ENCODE peak calls at places on chromosomes 3 and 15, in nine cellular contexts. X, B, W, J, E, G, D, R and P are unnamed samples.

GRCh38 chr15:55402707-55403106 is 5.5 kb downstream of the CCPG1 start:
- DNase-seq in X (no peak), B (no peak), W (no peak), J (no peak), E (no peak), G (no peak), D (no peak), R (no peak), P (no peak)

GRCh38 chr15:96053039-96054021 is 277.2 kb upstream of the NR2F2 start:
- DNase-seq in X (no peak), B (no peak), W (no peak), J (peak), E (no peak), G (no peak), D (peak), R (no peak), P (no peak)

GRCh38 chr3:136728434-136728833 is 23.7 kb downstream of the STAG1 start:
- DNase-seq in X (peak), B (no peak), W (no peak), J (no peak), E (no peak), G (peak), D (no peak), R (no peak), P (no peak)

GRCh38 chr3:143309622-143310190 is 190.1 kb downstream of the CHST2 start:
- DNase-seq in X (no peak), B (no peak), W (no peak), J (no peak), E (no peak), G (peak), D (no peak), R (no peak), P (no peak)

GRCh38 chr3:58116985-58117384 is 93.8 kb downstream of the DNASE1L3 start:
- DNase-seq in X (peak), B (no peak), W (no peak), J (no peak), E (no peak), G (no peak), D (no peak), R (no peak), P (no peak)

GRCh38 chr3:71998995-71999673 is 214.2 kb upstream of the PROK2 start:
- DNase-seq in X (no peak), B (peak), W (peak), J (no peak), E (no peak), G (peak), D (no peak), R (no peak), P (peak)

GRCh38 chr3:9404680-9405079 is 7.3 kb downstream of the SETD5 start:
- DNase-seq in X (no peak), B (no peak), W (no peak), J (no peak), E (no peak), G (no peak), D (no peak), R (no peak), P (no peak)

GRCh38 chr15:38474155-38474757 is 20.3 kb downstream of the FAM98B start:
- DNase-seq in X (peak), B (peak), W (peak), J (no peak), E (peak), G (peak), D (peak), R (no peak), P (no peak)

GRCh38 chr15:90095521-90095959 is 6.7 kb downstream of the IDH2 start:
- DNase-seq in X (peak), B (no peak), W (no peak), J (peak), E (no peak), G (no peak), D (no peak), R (no peak), P (no peak)

GRCh38 chr3:82461049-82461889 is 699.8 kb upstream of the GBE1 start:
- DNase-seq in X (no peak), B (no peak), W (no peak), J (no peak), E (no peak), G (no peak), D (no peak), R (no peak), P (no peak)

GRCh38 chr15:98727115-98728040 is 79.0 kb downstream of the IGF1R start:
- DNase-seq in X (no peak), B (peak), W (peak), J (peak), E (no peak), G (peak), D (peak), R (peak), P (peak)

GRCh38 chr3:170711786-170712185 is 125.9 kb upstream of the SLC7A14 start:
- DNase-seq in X (no peak), B (no peak), W (no peak), J (no peak), E (no peak), G (no peak), D (no peak), R (no peak), P (no peak)

GRCh38 chr3:144843099-144843498 is 871.5 kb downstream of the DIPK2A start:
- DNase-seq in X (no peak), B (no peak), W (no peak), J (no peak), E (no peak), G (peak), D (no peak), R (no peak), P (no peak)

GRCh38 chr3:170713648-170714047 is 127.8 kb upstream of the SLC7A14 start:
- DNase-seq in X (no peak), B (no peak), W (no peak), J (no peak), E (no peak), G (no peak), D (no peak), R (no peak), P (no peak)

GRCh38 chr3:38247366-38248035 is 18.1 kb upstream of the SLC22A13 start:
- DNase-seq in X (no peak), B (peak), W (peak), J (no peak), E (no peak), G (peak), D (no peak), R (no peak), P (peak)

GRCh38 chr3:188282871-188283270 is 128.9 kb downstream of the LPP start:
- DNase-seq in X (no peak), B (no peak), W (no peak), J (no peak), E (no peak), G (no peak), D (peak), R (no peak), P (no peak)

GRCh38 chr3:102676424-102676823 is 241.6 kb downstream of the ZPLD1 start:
- DNase-seq in X (no peak), B (no peak), W (no peak), J (no peak), E (no peak), G (no peak), D (no peak), R (no peak), P (no peak)

GRCh38 chr3:161455962-161456361 is 40.6 kb upstream of the OTOL1 start:
- DNase-seq in X (no peak), B (no peak), W (no peak), J (no peak), E (no peak), G (no peak), D (no peak), R (no peak), P (no peak)

GRCh38 chr15:65326109-65326508 is 21.6 kb downstream of the RNU5B-1 start:
- DNase-seq in X (no peak), B (no peak), W (no peak), J (peak), E (no peak), G (peak), D (peak), R (no peak), P (no peak)

GRCh38 chr3:56304069-56304468 is 164.2 kb downstream of the ERC2 start:
- DNase-seq in X (no peak), B (no peak), W (no peak), J (no peak), E (no peak), G (no peak), D (no peak), R (no peak), P (no peak)

GRCh38 chr3:173586176-173586575 is 188.6 kb downstream of the NLGN1 start:
- DNase-seq in X (no peak), B (no peak), W (no peak), J (no peak), E (no peak), G (no peak), D (no peak), R (no peak), P (no peak)

GRCh38 chr3:159796226-159796625 is 192.4 kb upstream of the IL12A start:
- DNase-seq in X (no peak), B (no peak), W (no peak), J (no peak), E (no peak), G (no peak), D (no peak), R (no peak), P (no peak)

GRCh38 chr3:126121632-126122031 is 37.7 kb upstream of the SLC41A3 start:
- DNase-seq in X (no peak), B (no peak), W (no peak), J (no peak), E (no peak), G (no peak), D (no peak), R (no peak), P (no peak)

GRCh38 chr3:183506674-183507290 is 48.7 kb downstream of the KLHL6 start:
- DNase-seq in X (no peak), B (no peak), W (no peak), J (no peak), E (peak), G (no peak), D (no peak), R (no peak), P (no peak)

GRCh38 chr3:153166206-153166605 is 4.2 kb downstream of the RAP2B start:
- DNase-seq in X (no peak), B (no peak), W (no peak), J (no peak), E (no peak), G (no peak), D (no peak), R (no peak), P (no peak)

GRCh38 chr3:153164009-153164550 is 2.1 kb downstream of the RAP2B start:
- DNase-seq in X (no peak), B (no peak), W (no peak), J (no peak), E (no peak), G (no peak), D (no peak), R (no peak), P (no peak)

GRCh38 chr3:153162513-153163348 is 705 bp downstream of the RAP2B start:
- DNase-seq in X (peak), B (no peak), W (no peak), J (peak), E (peak), G (peak), D (peak), R (peak), P (no peak)

GRCh38 chr3:153163349-153164008 is 1.5 kb downstream of the RAP2B start:
- DNase-seq in X (peak), B (no peak), W (no peak), J (no peak), E (peak), G (peak), D (no peak), R (no peak), P (no peak)

DNA sequence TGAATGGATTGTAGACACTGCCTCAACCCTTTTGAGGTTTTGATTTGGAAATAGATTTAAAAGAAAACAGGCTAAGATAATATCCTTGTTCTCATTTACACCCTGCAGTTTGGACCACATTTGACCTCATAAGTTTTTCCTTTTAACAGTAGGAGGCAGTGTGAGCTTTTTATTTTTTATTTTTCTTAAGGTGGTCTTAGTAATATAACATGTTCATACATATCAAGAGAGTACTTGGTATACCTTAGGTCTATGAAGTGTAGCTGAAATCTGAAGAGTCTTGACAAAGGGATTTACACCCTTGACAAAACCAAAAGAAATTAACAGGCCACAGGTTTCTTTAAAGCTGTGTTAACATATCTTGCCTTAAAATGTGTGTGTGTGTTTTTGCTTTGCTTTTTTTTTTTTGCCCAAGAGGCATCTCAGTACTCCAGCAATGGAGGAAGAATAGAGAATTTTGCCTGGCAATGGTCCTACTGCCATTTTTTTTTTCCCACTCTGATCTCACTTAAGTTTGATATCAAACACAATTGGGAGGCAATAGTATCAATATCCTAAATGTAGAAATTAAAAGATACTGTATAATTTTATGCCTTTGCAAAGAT is 3.3 kb downstream of the RAP2B start:
- DNase-seq in X (no peak), B (no peak), W (no peak), J (no peak), E (no peak), G (peak), D (no peak), R (no peak), P (no peak)
- TF ChIP-seq CTCF in X (no peak), B (peak), W (no peak), J (no peak), E (no peak), G (peak), D (peak), R (peak), P (peak)

GRCh38 chr3:64319391-64319790 is 94.1 kb upstream of the PRICKLE2 start:
- DNase-seq in X (no peak), B (no peak), W (no peak), J (peak), E (no peak), G (peak), D (no peak), R (no peak), P (no peak)
- TF ChIP-seq CTCF in X (no peak), B (no peak), W (no peak), J (no peak), E (no peak), G (peak), D (no peak), R (no peak), P (peak)

GRCh38 chr3:65974505-65974904 is 64.2 kb downstream of the MAGI1 start:
- DNase-seq in X (no peak), B (no peak), W (no peak), J (peak), E (no peak), G (peak), D (no peak), R (no peak), P (no peak)

GRCh38 chr3:65975031-65975430 is 63.7 kb downstream of the MAGI1 start:
- DNase-seq in X (no peak), B (no peak), W (no peak), J (no peak), E (no peak), G (no peak), D (no peak), R (no peak), P (no peak)

GRCh38 chr3:65971281-65972252 is 67.2 kb downstream of the MAGI1 start:
- DNase-seq in X (no peak), B (no peak), W (no peak), J (no peak), E (no peak), G (no peak), D (no peak), R (no peak), P (no peak)

GRCh38 chr3:65968996-65969395 is 69.7 kb downstream of the MAGI1 start:
- DNase-seq in X (no peak), B (no peak), W (no peak), J (no peak), E (no peak), G (no peak), D (no peak), R (no peak), P (no peak)

GRCh38 chr3:65972765-65973164 is 66.0 kb downstream of the MAGI1 start:
- DNase-seq in X (no peak), B (no peak), W (no peak), J (no peak), E (no peak), G (no peak), D (no peak), R (no peak), P (no peak)
- TF ChIP-seq CTCF in X (no peak), B (no peak), W (no peak), J (no peak), E (no peak), G (no peak), D (no peak), R (no peak), P (no peak)

DNA sequence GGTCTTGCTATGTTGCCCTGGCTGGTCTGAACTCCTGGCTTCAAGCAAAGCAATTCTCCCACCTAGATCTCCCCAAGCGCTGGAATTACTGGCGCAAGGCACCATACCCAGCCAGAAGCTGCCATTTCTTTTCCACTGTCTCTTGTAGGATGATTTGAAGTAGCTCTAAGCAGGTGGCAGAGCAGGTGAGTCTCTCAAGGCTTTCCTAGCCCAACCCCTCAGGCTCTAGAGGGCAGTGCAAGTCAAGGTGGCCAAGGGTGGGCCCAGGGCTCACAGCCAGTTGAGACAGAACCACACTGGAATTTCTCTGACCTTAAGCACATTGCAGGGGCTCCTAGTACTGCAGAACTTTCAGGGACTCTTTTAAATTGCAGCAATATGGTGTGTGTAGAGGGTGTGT is 15.6 kb upstream of the DAG1 start:
- DNase-seq in X (peak), B (no peak), W (no peak), J (peak), E (no peak), G (no peak), D (no peak), R (no peak), P (no peak)
- TF ChIP-seq CTCF in X (no peak), B (no peak), W (no peak), J (no peak), E (no peak), G (no peak), D (no peak), R (peak), P (no peak)

GRCh38 chr3:43629741-43630140 is 7.9 kb upstream of the ANO10 start:
- DNase-seq in X (no peak), B (no peak), W (no peak), J (no peak), E (no peak), G (no peak), D (no peak), R (no peak), P (no peak)
- TF ChIP-seq CTCF in X (no peak), B (no peak), W (no peak), J (no peak), E (no peak), G (no peak), D (no peak), R (no peak), P (no peak)

GRCh38 chr15:53721334-53722087 is 38.0 kb downstream of the WDR72 start:
- DNase-seq in X (no peak), B (no peak), W (no peak), J (no peak), E (no peak), G (no peak), D (no peak), R (no peak), P (no peak)

GRCh38 chr15:53713218-53713617 is 46.2 kb downstream of the WDR72 start:
- DNase-seq in X (no peak), B (no peak), W (no peak), J (no peak), E (no peak), G (no peak), D (no peak), R (no peak), P (no peak)

GRCh38 chr15:53716909-53717878 is 42.3 kb downstream of the WDR72 start:
- DNase-seq in X (no peak), B (no peak), W (no peak), J (no peak), E (no peak), G (peak), D (no peak), R (no peak), P (no peak)
- TF ChIP-seq CTCF in X (no peak), B (no peak), W (no peak), J (no peak), E (no peak), G (peak), D (peak), R (peak), P (peak)

GRCh38 chr15:57213783-57214366 is 162.4 kb upstream of the CGNL1 start:
- DNase-seq in X (peak), B (peak), W (no peak), J (no peak), E (peak), G (peak), D (no peak), R (no peak), P (no peak)
- TF ChIP-seq CTCF in X (peak), B (peak), W (peak), J (no peak), E (no peak), G (peak), D (no peak), R (peak), P (peak)

DNA sequence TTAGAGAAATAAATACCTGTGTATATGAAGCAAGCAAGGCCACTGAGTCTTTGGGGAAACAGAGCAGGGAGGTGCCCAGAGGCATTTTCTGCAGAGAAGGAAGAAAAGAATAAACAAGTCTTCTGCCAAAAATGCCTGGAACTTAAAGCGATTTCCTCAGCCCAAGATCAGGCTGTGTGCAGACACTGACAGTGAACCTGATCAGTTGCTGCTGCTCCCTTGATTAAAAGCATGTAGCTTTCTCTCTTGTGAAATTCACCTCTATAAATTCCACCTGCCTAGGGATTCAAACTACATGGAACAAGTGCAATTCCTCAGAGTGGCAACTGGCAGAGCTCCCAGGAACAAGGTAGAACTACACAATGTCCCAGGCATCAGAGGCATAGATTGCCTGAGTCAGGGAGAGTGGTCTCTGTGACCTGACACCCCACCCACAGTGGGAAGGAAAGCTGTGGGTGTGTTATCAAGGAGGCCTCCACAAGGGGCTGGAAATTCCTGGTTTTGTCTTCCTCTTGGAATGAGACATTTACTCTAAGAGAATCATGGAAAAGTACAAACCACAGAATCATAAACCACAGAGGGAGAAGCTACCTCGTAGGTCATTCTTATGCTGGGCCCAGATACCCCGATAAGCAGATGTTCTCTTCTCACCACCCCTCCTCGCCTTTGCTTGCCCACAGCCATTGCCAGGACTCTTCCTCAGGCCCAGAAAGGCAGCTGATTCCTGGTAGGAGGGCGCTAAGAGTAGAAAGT is 1.8 kb upstream of the ZBTB38 start:
- DNase-seq in X (no peak), B (peak), W (no peak), J (no peak), E (no peak), G (peak), D (no peak), R (peak), P (peak)
- TF ChIP-seq CTCF in X (no peak), B (peak), W (peak), J (no peak), E (no peak), G (peak), D (no peak), R (no peak), P (peak)

GRCh38 chr3:196225086-196225485 is 8.8 kb downstream of the SLC51A start:
- DNase-seq in X (no peak), B (no peak), W (no peak), J (no peak), E (no peak), G (no peak), D (no peak), R (no peak), P (no peak)

GRCh38 chr3:196225763-196226364 is 9.5 kb downstream of the SLC51A start:
- DNase-seq in X (no peak), B (no peak), W (no peak), J (no peak), E (no peak), G (no peak), D (no peak), R (no peak), P (no peak)

GRCh38 chr3:196232154-196232881 is 16.0 kb downstream of the SLC51A start:
- DNase-seq in X (peak), B (no peak), W (no peak), J (no peak), E (no peak), G (no peak), D (no peak), R (no peak), P (no peak)

GRCh38 chr3:196227086-196227485 is 10.8 kb downstream of the SLC51A start:
- DNase-seq in X (no peak), B (no peak), W (no peak), J (no peak), E (no peak), G (no peak), D (no peak), R (no peak), P (no peak)

GRCh38 chr3:196227629-196228493 is 11.5 kb downstream of the SLC51A start:
- DNase-seq in X (no peak), B (no peak), W (no peak), J (no peak), E (no peak), G (peak), D (no peak), R (no peak), P (no peak)
- TF ChIP-seq CTCF in X (no peak), B (no peak), W (no peak), J (no peak), E (no peak), G (no peak), D (no peak), R (no peak), P (no peak)